ENCODE peak calls at places on chromosomes 7 and 10, in seven cellular contexts. L is A549, P is right lobe of liver, S is fibroblast of lung, H is transverse colon, C is adrenal gland, N is hepatocyte. A is an unnamed sample.

GRCh38 chr7:31443457-31443856 is 70.4 kb upstream of the ITPRID1 start:
- DNase-seq in P (no peak), N (peak), H (no peak), S (peak), C (no peak), L (peak), A (no peak)

GRCh38 chr10:75540357-75541335 is 109.2 kb downstream of the LRMDA start:
- DNase-seq in L (no peak), S (no peak), N (no peak), C (no peak), P (no peak), H (no peak), A (no peak)

GRCh38 chr10:97138174-97138573 is 47.6 kb downstream of the SLIT1 start:
- DNase-seq in L (peak), S (no peak), P (peak), C (no peak), H (no peak), N (peak), A (no peak)

GRCh38 chr7:155733582-155734444 is 78.5 kb downstream of the SHH start:
- DNase-seq in N (no peak), C (no peak), P (no peak), L (no peak), S (no peak), H (no peak), A (no peak)

GRCh38 chr7:96887426-96887825 is 117.9 kb upstream of the DLX6 start:
- DNase-seq in P (no peak), S (peak), C (no peak), H (no peak), N (no peak), L (no peak), A (no peak)

GRCh38 chr7:118573065-118573464 is 348.6 kb downstream of the ANKRD7 start:
- DNase-seq in N (no peak), H (no peak), S (peak), C (peak), L (no peak), P (no peak), A (no peak)

GRCh38 chr10:122561212-122561611 is 658 bp downstream of the DMBT1 start:
- DNase-seq in H (no peak), N (peak), L (no peak), S (no peak), C (no peak), P (no peak), A (no peak)

GRCh38 chr10:132541601-132542011 is 4.0 kb downstream of the INPP5A start:
- DNase-seq in C (no peak), H (no peak), S (no peak), P (no peak), L (no peak), N (no peak), A (no peak)

GRCh38 chr7:138116156-138116555 is 39.9 kb downstream of the AKR1D1 start:
- DNase-seq in S (peak), P (no peak), N (peak), H (no peak), L (peak), C (no peak), A (no peak)

GRCh38 chr7:7843972-7844371 is 124.6 kb upstream of the GLCCI1 start:
- DNase-seq in C (no peak), L (no peak), N (no peak), P (no peak), S (no peak), H (no peak), A (peak)

GRCh38 chr10:127922675-127923366 is 15.9 kb downstream of the PTPRE start:
- DNase-seq in L (peak), H (peak), S (peak), P (no peak), N (peak), C (peak), A (peak)

GRCh38 chr10:31322647-31323046 is 3.6 kb downstream of the ZEB1 start:
- DNase-seq in L (peak), H (no peak), P (no peak), C (no peak), N (no peak), S (peak), A (peak)

GRCh38 chr7:144842377-144842851 is 6.6 kb upstream of the TPK1 start:
- DNase-seq in P (no peak), S (no peak), H (peak), N (peak), C (peak), L (peak), A (no peak)

GRCh38 chr7:83011954-83012353 is 150.7 kb downstream of the PCLO start:
- DNase-seq in N (no peak), L (no peak), H (no peak), C (no peak), P (no peak), S (no peak), A (no peak)

GRCh38 chr10:127252818-127253217 is 56.4 kb upstream of the INSYN2A start:
- DNase-seq in H (no peak), S (no peak), C (no peak), P (no peak), N (no peak), L (no peak), A (no peak)

GRCh38 chr10:29243750-29244149 is 45.1 kb upstream of the LYZL1 start:
- DNase-seq in L (peak), N (no peak), H (no peak), S (no peak), P (no peak), C (no peak), A (peak)

GRCh38 chr7:75756340-75757297 is 15.4 kb downstream of the CCL26 start:
- DNase-seq in P (no peak), H (no peak), C (no peak), N (peak), S (peak), L (peak), A (no peak)

GRCh38 chr10:129787557-129787956 is 176.5 kb downstream of the EBF3 start:
- DNase-seq in H (no peak), N (no peak), L (no peak), P (no peak), C (no peak), S (no peak), A (no peak)

GRCh38 chr7:153193144-153193595 is 433.6 kb downstream of the ACTR3B start:
- DNase-seq in H (peak), C (no peak), N (peak), S (no peak), P (peak), L (peak), A (no peak)

GRCh38 chr7:27205325-27206280 is 5.7 kb upstream of the HOXA13 start:
- DNase-seq in C (no peak), H (no peak), P (peak), N (no peak), S (no peak), L (no peak), A (no peak)
- H3K4me3 ChIP-seq in C (no peak), H (peak), P (no peak), N (peak), S (no peak), L (no peak), A (peak)

GRCh38 chr7:23350466-23350865 is 51.3 kb downstream of the MALSU1 start:
- DNase-seq in C (no peak), N (no peak), S (no peak), P (no peak), H (no peak), L (no peak), A (no peak)
- TF ChIP-seq CTCF in C (no peak), N (no peak), S (no peak), P (no peak), H (no peak), L (no peak), A (no peak)

GRCh38 chr7:149322737-149323136 is 60.7 kb downstream of the ZNF783 start:
- DNase-seq in C (no peak), N (no peak), L (no peak), H (no peak), P (no peak), S (no peak), A (no peak)

GRCh38 chr7:149320313-149321124 is 58.5 kb downstream of the ZNF783 start:
- DNase-seq in L (no peak), H (no peak), N (no peak), S (no peak), P (no peak), C (no peak), A (no peak)

GRCh38 chr7:149319376-149319775 is 57.4 kb downstream of the ZNF783 start:
- DNase-seq in C (no peak), S (no peak), L (no peak), N (no peak), P (no peak), H (no peak), A (no peak)

GRCh38 chr7:149325248-149325647 is 63.3 kb downstream of the ZNF783 start:
- DNase-seq in S (no peak), P (no peak), L (no peak), H (no peak), C (no peak), N (no peak), A (no peak)

DNA sequence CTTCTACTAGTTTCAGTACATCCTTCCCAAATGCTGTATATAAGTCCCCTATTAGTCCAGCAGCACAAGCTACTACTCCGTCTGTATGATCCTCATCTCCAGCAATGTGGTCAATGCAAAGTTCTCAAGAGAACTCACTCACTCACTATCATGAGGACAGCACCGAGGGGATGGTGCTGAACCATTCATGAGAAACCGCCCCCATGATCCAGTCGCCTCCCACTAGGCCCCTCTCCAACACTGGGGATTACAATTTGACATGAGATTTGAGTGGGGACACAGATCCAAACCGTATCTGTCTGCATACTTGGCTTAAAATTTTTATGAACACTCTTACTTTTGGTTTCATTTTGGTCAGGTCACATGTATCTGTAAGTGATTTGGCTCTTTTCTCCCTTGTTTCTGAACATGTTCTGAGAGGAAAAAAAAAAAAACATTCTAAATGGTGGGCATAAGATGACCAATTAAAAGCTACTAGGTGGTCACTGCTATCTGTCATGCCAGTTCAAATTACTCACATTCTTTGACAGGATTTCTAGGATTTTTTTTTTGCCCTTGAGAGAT is 60.1 kb downstream of the ZNF783 start:
- DNase-seq in S (peak), C (no peak), H (no peak), P (no peak), N (no peak), L (no peak), A (no peak)
- H3K4me3 ChIP-seq in S (peak), C (peak), H (no peak), P (peak), N (no peak), L (no peak), A (no peak)

GRCh38 chr7:4103352-4104091 is 578.6 kb upstream of the FOXK1 start:
- DNase-seq in P (no peak), N (no peak), L (peak), C (no peak), H (no peak), S (peak), A (no peak)
- TF ChIP-seq CTCF in P (peak), N (peak), L (peak), C (no peak), H (peak), S (no peak), A (no peak)